ENCODE peak calls at places on chromosomes 3 and 15, in five cellular contexts. N is K562, S is fibroblast of lung, H is GM23338, E is PC-9. K is an unnamed sample.

GRCh38 chr15:60316961-60317360 is 80.8 kb downstream of the ANXA2 start:
- DNase-seq in H (no peak), E (no peak), S (no peak), N (no peak), K (no peak)

GRCh38 chr15:46617507-46617906 is 982.7 kb downstream of the SQOR start:
- DNase-seq in E (no peak), S (no peak), N (no peak), H (no peak), K (no peak)

GRCh38 chr3:178060406-178060805 is 475.8 kb upstream of the KCNMB2 start:
- DNase-seq in S (peak; percentile 35), H (no peak), E (no peak), N (no peak), K (no peak)

GRCh38 chr3:105429034-105429762 is 62.5 kb downstream of the ALCAM start:
- DNase-seq in S (no peak), H (no peak), N (no peak), E (no peak), K (no peak)

GRCh38 chr3:179069762-179070390 is 1.7 kb downstream of the ZMAT3 start:
- DNase-seq in H (no peak), E (no peak), N (no peak), S (peak; percentile 56), K (no peak)

GRCh38 chr3:8518138-8518537 is 16.5 kb downstream of the LMCD1 start:
- DNase-seq in H (no peak), E (no peak), N (no peak), S (peak; percentile 85), K (no peak)

GRCh38 chr15:70098461-70099166 is 897 bp upstream of the TLE3 start:
- DNase-seq in H (peak; percentile 79), N (peak; percentile 52), E (peak; percentile 38), S (peak; percentile 36), K (peak; percentile 77)

GRCh38 chr15:45021331-45021730 is 1.7 kb upstream of the SORD start:
- DNase-seq in H (no peak), N (no peak), S (peak; percentile 15), E (peak; percentile 35), K (no peak)

GRCh38 chr3:186044973-186045372 is 63.9 kb downstream of the ETV5 start:
- DNase-seq in H (peak; percentile 41), N (peak; percentile 41), S (peak; percentile 62), E (no peak), K (no peak)

GRCh38 chr15:48890375-48890972 is 12.5 kb downstream of the EID1 start:
- DNase-seq in H (no peak), E (no peak), S (no peak), N (peak; percentile 45), K (no peak)

GRCh38 chr15:94576889-94577533 is 345.6 kb downstream of the MCTP2 start:
- DNase-seq in H (peak; percentile 84), S (no peak), E (peak; percentile 8), N (peak; percentile 56), K (peak; percentile 67)

GRCh38 chr3:183244981-183245476 is 8.0 kb upstream of the B3GNT5 start:
- DNase-seq in E (no peak), N (no peak), S (no peak), H (peak; percentile 46), K (no peak)

GRCh38 chr15:35055416-35056105 is 29.5 kb downstream of the NANOGP8 start:
- DNase-seq in E (no peak), N (no peak), S (no peak), H (no peak), K (no peak)

GRCh38 chr3:173398111-173398479 is 551 bp downstream of the NLGN1 start:
- DNase-seq in H (peak; percentile 59), N (no peak), E (no peak), S (peak; percentile 69), K (no peak)

GRCh38 chr3:188051801-188052228 is 102.1 kb upstream of the LPP start:
- DNase-seq in S (peak; percentile 69), H (peak; percentile 35), E (no peak), N (no peak), K (peak; percentile 34)

GRCh38 chr3:112773864-112774263 is 72.8 kb downstream of the CD200R1L start:
- DNase-seq in S (peak; percentile 78), E (peak; percentile 88), N (no peak), H (no peak), K (no peak)

GRCh38 chr3:63654246-63654645 is 1.8 kb downstream of the SNTN start:
- DNase-seq in S (peak; percentile 82), E (no peak), H (no peak), N (no peak), K (no peak)

GRCh38 chr3:180252683-180253082 is 215.9 kb upstream of the PEX5L start:
- DNase-seq in S (no peak), N (no peak), E (no peak), H (no peak), K (no peak)

GRCh38 chr3:58999134-58999778 is 50.6 kb downstream of the CFAP20DC start:
- DNase-seq in S (peak; percentile 19), N (peak; percentile 55), H (no peak), E (no peak), K (no peak)

GRCh38 chr3:106452096-106452495 is 583.3 kb upstream of the CBLB start:
- DNase-seq in N (no peak), S (no peak), H (no peak), E (no peak), K (no peak)

GRCh38 chr3:49722896-49723295 is 855 bp downstream of the GMPPB start:
- DNase-seq in N (no peak), S (no peak), E (no peak), H (no peak), K (no peak)

GRCh38 chr15:59867436-59867835 is 136.7 kb upstream of the FOXB1 start:
- DNase-seq in H (no peak), N (no peak), E (no peak), S (no peak), K (no peak)

GRCh38 chr3:122589297-122589696 is 11.8 kb downstream of the PARP15 start:
- DNase-seq in H (no peak), N (no peak), S (no peak), E (no peak), K (no peak)

GRCh38 chr3:195013962-195014361 is 257.0 kb downstream of the XXYLT1 start:
- DNase-seq in S (no peak), N (no peak), E (no peak), H (no peak), K (no peak)

GRCh38 chr3:70597312-70597711 is 284.9 kb upstream of the MDFIC2 start:
- DNase-seq in H (no peak), N (no peak), S (no peak), E (no peak), K (no peak)

GRCh38 chr3:20849975-20850374 is 664.0 kb upstream of the SGO1 start:
- DNase-seq in N (no peak), H (no peak), E (no peak), S (no peak), K (no peak)

GRCh38 chr3:17602126-17602525 is 140.3 kb downstream of the TBC1D5 start:
- DNase-seq in S (peak; percentile 66), E (no peak), H (no peak), N (no peak), K (no peak)

GRCh38 chr15:101439285-101439919 is 50.1 kb downstream of the PCSK6 start:
- DNase-seq in N (no peak), H (no peak), E (no peak), S (peak; percentile 24), K (no peak)

DNA sequence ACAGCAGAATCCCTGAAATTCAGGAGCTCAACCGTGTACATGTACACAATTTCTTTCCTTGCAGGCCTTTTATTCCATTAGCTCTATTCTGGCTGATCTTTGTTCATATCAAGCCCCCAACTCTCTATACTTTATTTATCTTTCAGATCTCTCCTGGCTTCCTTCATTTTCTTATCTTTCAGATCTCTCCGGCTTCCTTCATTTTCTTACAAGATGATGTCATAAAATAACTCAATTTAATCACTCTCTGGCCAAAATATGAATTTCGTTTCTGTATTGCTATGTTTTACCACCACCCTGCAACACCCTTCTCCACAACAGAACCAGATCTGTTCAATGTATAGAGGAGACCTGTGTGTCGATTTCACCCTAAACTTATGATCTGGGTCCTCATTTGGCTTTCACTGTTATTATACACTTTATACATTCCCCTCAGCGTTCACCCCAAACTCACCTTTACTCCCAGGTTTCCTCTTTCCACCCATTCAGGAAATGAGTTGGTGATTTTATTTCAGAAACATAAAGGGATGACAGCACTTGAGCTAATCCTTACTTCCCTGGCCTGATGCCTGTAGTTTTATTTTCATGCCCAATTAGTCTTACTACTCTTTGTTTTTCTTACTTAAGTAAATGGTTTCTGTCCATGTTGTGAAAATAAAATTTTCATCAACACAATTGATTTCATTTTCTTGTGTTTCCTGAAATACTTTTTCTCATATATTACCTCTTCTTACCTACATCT is 195.5 kb downstream of the BCHE start:
- DNase-seq in S (no peak), N (no peak), E (no peak), H (no peak), K (no peak)
- H3K4me2 ChIP-seq in S (no peak overlapping the region), N (no peak overlapping the region), E (no peak overlapping the region), H (no peak overlapping the region), K (no peak overlapping the region)

GRCh38 chr15:25407950-25408349 is 30.9 kb downstream of the UBE3A start:
- DNase-seq in E (no peak), H (no peak), S (no peak), N (no peak), K (no peak)

GRCh38 chr15:25408929-25409328 is 29.9 kb downstream of the UBE3A start:
- DNase-seq in E (no peak), S (no peak), N (no peak), H (no peak), K (no peak)

GRCh38 chr15:25408428-25408827 is 30.4 kb downstream of the UBE3A start:
- DNase-seq in S (peak; percentile 36), H (no peak), E (no peak), N (no peak), K (no peak)

GRCh38 chr15:25403771-25404170 is 35.1 kb downstream of the UBE3A start:
- DNase-seq in S (no peak), H (no peak), E (no peak), N (no peak), K (no peak)

GRCh38 chr15:25406846-25407245 is 32.0 kb downstream of the UBE3A start:
- DNase-seq in N (no peak), E (no peak), S (no peak), H (no peak), K (no peak)
- H3K4me2 ChIP-seq in N (no peak overlapping the region), E (no peak overlapping the region), S (no peak overlapping the region), H (peak overlapping the region; percentile 64), K (no peak overlapping the region)

DNA sequence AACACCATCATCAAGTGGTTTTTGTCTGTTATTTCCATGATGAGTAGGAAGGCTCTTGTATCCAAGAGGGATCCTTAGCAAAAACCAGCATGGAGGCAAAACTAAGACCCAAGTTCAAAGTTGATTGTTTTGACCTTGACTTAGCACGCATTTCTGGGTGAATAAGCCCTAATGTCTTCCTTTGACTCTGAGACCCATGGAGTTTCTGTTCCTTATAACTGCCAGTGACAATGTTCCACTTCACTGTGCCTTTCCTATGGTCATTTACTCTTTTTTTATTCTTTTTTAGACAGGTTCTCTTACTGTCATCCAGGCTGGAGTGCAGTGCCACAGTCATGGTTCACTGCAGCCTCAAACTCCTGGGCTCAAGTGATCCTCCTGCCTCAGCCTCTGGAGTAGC is 118.2 kb upstream of the MRPL3 start:
- DNase-seq in N (no peak), E (no peak), S (no peak), H (no peak), K (no peak)
- H3K4me2 ChIP-seq in N (no peak overlapping the region), E (no peak overlapping the region), S (no peak overlapping the region), H (no peak overlapping the region), K (no peak overlapping the region)

DNA sequence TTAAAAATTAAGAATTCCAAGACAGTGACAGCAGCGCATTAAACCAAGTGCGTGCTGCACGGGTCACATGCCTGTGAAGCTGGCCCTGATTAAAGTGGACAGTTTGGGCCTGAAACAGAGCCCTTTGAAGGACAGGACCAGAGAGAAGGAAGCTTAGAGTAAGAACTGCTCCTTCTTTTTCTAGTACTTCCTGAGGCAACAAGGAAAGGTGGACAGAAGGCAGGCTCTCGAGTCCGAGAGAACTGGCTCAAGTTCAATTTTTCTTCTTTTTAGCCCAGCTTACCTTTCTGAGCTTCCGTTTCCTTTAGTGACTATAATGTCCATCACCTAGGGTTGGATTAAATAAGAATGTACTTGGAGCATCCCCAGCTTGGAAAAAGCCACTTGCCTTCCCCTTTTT is 26.9 kb downstream of the ANP32A start:
- DNase-seq in H (no peak), N (no peak), S (no peak), E (no peak), K (no peak)
- H3K4me2 ChIP-seq in H (peak overlapping the region; percentile 12), N (no peak overlapping the region), S (no peak overlapping the region), E (no peak overlapping the region), K (no peak overlapping the region)

K was measured in H9.